ENCODE peak calls at places on chromosome 7, in ten cellular contexts. W is MM.1S, R is GM23248, L is mesendoderm, C is fibroblast of lung, Q is DND-41, A is mammary epithelial cell, D is PC-9, I is astrocyte, Y is HCT116. T is an unnamed sample. For H3K79me2, the result is how much of the 10 kb centered on the place peaks cover.

GRCh38 chr7:155983176-155983815 is 171.0 kb upstream of the SHH start:
- DNase-seq in W (no peak), R (no peak), L (no peak), C (no peak), Q (no peak), A (no peak), D (no peak), I (no peak), Y (no peak), T (no peak)

GRCh38 chr7:71486856-71487628 is 355.1 kb downstream of the GALNT17 start:
- DNase-seq in W (no peak), R (peak), L (peak), C (peak), Q (no peak), A (no peak), D (no peak), I (peak), Y (no peak), T (no peak)

GRCh38 chr7:100483728-100484635 is at the start of gene NYAP1:
- DNase-seq in W (no peak), R (no peak), L (peak), C (peak), Q (peak), A (no peak), D (no peak), I (no peak), Y (no peak), T (peak)

GRCh38 chr7:79624336-79624735 is 170.9 kb upstream of the MAGI2 start:
- DNase-seq in W (no peak), R (no peak), L (no peak), C (no peak), Q (no peak), A (no peak), D (peak), I (no peak), Y (no peak), T (no peak)

GRCh38 chr7:151117565-151117964 is 31.3 kb downstream of the AGAP3 start:
- DNase-seq in W (no peak), R (no peak), L (no peak), C (no peak), Q (peak), A (no peak), D (no peak), I (no peak), Y (no peak), T (no peak)

GRCh38 chr7:133695976-133696531 is 431.1 kb upstream of the LRGUK start:
- DNase-seq in W (no peak), R (no peak), L (no peak), C (no peak), Q (peak), A (no peak), D (no peak), I (no peak), Y (no peak), T (no peak)

GRCh38 chr7:50266893-50267386 is 37.6 kb upstream of the IKZF1 start:
- DNase-seq in W (no peak), R (no peak), L (no peak), C (no peak), Q (peak), A (no peak), D (no peak), I (no peak), Y (no peak), T (no peak)

GRCh38 chr7:137642467-137642866 is 204.3 kb downstream of the DGKI start:
- DNase-seq in W (no peak), R (peak), L (no peak), C (peak), Q (no peak), A (peak), D (peak), I (peak), Y (no peak), T (no peak)

GRCh38 chr7:68564741-68565140 is 1033.5 kb upstream of the AUTS2 start:
- DNase-seq in W (no peak), R (no peak), L (no peak), C (peak), Q (no peak), A (no peak), D (no peak), I (peak), Y (no peak), T (no peak)

GRCh38 chr7:137975223-137975622 is 26.7 kb downstream of the CREB3L2 start:
- DNase-seq in W (no peak), R (peak), L (no peak), C (peak), Q (no peak), A (no peak), D (no peak), I (peak), Y (no peak), T (no peak)

GRCh38 chr7:16430133-16430532 is 8.8 kb upstream of the CRPPA start:
- DNase-seq in W (no peak), R (peak), L (no peak), C (peak), Q (no peak), A (peak), D (no peak), I (peak), Y (no peak), T (no peak)

GRCh38 chr7:77269360-77270075 is 69.9 kb upstream of the FGL2 start:
- DNase-seq in W (peak), R (no peak), L (no peak), C (peak), Q (no peak), A (no peak), D (no peak), I (no peak), Y (no peak), T (no peak)

GRCh38 chr7:148729984-148730733 is 31.5 kb downstream of the CUL1 start:
- DNase-seq in W (no peak), R (peak), L (no peak), C (peak), Q (no peak), A (no peak), D (no peak), I (peak), Y (no peak), T (no peak)
- H3K79me2 ChIP-seq in W (half or more), R (half or more), L (half or more), C (half or more), Q (half or more), A (half or more), D (half or more), I (half or more), Y (half or more), T (half or more)

GRCh38 chr7:41696323-41696916 is 6.5 kb downstream of the INHBA start:
- DNase-seq in W (peak), R (peak), L (peak), C (peak), Q (peak), A (peak), D (peak), I (no peak), Y (peak), T (peak)
- H3K79me2 ChIP-seq in W (under half), R (half or more), L (under half), C (half or more), Q (under half), A (half or more), D (half or more), I (half or more), Y (under half), T (under half)

DNA sequence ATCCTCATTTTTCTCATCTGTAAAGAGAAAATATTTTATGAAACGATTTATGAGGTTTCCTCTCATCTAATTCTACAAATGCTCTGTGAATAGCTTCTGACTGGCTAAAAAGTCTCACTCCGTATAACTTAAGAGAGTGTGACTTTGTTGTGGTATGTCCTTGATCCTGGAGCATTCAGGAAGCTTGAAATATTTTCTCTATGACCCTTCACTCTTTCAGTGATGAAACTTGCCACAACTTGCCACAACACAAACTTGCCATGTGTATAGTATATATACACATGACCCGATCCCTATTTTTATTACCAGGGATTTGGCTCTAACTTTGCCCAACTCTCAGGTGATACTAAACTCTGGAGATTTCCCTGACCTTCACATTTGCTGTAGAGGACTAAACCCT is 74.1 kb downstream of the TES start:
- DNase-seq in W (no peak), R (peak), L (no peak), C (peak), Q (no peak), A (peak), D (no peak), I (no peak), Y (no peak), T (no peak)
- H3K79me2 ChIP-seq in W (under half), R (under half), L (under half), C (under half), Q (under half), A (under half), D (under half), I (under half), Y (under half), T (under half)

GRCh38 chr7:116311262-116311661 is 100.9 kb downstream of the TES start:
- DNase-seq in W (no peak), R (no peak), L (no peak), C (no peak), Q (no peak), A (no peak), D (no peak), I (no peak), Y (no peak), T (no peak)
- H3K79me2 ChIP-seq in W (under half), R (under half), L (under half), C (under half), Q (under half), A (under half), D (under half), I (under half), Y (under half), T (under half)

DNA sequence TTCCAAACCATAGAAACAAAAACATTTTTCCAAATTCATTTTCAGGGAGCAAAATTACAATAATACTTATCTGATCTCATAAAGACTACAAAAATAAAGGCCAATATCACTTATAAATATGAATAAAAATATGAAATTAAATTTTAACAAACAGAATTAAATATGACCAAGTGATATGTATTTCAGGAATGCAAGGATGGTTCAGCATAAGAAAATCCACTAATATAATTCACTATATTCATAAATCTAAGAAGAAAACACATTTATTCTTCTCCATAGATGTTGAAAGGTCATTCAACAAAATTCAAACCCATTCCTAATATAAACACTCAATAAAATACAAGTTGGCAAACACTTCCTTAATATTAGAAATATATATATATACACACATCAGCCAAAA is 115.2 kb upstream of the TMEM168 start:
- DNase-seq in W (no peak), R (peak), L (no peak), C (no peak), Q (no peak), A (no peak), D (no peak), I (no peak), Y (no peak), T (no peak)
- H3K79me2 ChIP-seq in W (under half), R (half or more), L (under half), C (under half), Q (under half), A (under half), D (under half), I (under half), Y (under half), T (under half)

DNA sequence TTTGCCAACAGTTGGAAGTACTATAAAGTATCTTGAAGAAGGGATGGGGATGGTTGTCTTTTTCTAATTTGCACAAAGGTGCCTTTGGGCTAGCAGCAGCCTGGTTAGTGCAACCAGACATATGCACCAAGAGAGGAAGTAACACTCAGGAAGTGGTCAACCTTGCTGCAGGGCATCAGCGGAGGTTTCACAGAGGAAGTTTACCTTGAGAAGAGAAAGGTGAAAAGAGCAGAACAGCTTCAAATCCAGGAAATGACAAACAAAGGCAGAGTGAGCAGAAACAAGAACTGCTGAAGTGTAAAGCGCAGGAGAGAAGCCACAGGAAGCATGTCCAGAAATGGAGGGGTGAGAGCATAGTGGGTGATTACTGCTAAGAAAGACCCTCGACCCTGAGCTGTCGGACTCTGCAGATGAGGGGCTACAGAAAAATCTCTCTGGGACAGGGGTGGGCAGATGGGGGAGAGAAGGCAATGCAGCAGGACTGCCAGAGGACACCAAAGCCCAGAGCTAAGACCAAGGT is 66.9 kb downstream of the STK17A start:
- DNase-seq in W (peak), R (no peak), L (peak), C (peak), Q (peak), A (peak), D (peak), I (no peak), Y (no peak), T (no peak)
- H3K79me2 ChIP-seq in W (half or more), R (under half), L (under half), C (under half), Q (half or more), A (under half), D (half or more), I (under half), Y (half or more), T (half or more)

DNA sequence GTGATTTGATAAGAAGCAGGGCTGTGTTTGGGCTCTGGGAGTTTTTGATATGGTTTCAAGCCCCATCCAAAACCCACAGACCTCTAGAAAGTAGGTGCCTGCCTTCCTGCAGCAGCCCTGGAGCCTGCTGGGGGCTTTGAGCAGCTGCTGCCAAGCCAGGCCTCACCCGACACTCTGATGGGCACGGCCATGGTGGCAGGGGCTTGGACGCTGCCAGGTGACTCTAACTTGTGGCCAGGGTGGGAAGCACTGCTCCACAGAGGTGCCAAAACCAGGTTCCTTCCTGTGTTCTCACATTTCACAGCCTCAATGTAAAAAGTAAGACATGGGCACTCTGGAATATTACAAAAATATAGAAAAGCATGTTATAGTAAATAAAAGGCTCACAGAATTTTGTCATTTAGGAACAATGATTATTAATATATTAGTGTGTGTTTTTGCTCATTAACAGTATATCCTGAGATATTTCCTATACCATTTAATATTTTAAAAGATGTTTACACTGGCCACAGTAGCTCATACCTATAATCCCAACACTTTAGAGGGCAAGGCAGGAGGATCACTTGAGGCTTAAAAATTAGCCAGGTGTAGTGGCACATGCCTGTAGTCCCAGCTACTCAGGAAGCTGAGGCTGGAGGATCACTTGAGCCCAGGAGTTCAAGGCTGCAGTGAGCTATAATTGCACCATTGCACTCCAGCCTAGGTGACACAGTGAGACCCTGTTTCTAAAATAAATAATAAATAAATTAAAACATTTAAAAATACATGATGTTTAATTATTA is 95.1 kb downstream of the EGFR start:
- DNase-seq in W (no peak), R (no peak), L (no peak), C (no peak), Q (no peak), A (no peak), D (no peak), I (no peak), Y (no peak), T (no peak)
- H3K79me2 ChIP-seq in W (under half), R (half or more), L (under half), C (half or more), Q (under half), A (half or more), D (half or more), I (half or more), Y (half or more), T (under half)

GRCh38 chr7:26696978-26697377 is 167.4 kb downstream of the SKAP2 start:
- DNase-seq in W (no peak), R (no peak), L (no peak), C (no peak), Q (no peak), A (no peak), D (no peak), I (no peak), Y (no peak), T (no peak)
- H3K79me2 ChIP-seq in W (under half), R (under half), L (under half), C (under half), Q (under half), A (under half), D (under half), I (under half), Y (under half), T (under half)

DNA sequence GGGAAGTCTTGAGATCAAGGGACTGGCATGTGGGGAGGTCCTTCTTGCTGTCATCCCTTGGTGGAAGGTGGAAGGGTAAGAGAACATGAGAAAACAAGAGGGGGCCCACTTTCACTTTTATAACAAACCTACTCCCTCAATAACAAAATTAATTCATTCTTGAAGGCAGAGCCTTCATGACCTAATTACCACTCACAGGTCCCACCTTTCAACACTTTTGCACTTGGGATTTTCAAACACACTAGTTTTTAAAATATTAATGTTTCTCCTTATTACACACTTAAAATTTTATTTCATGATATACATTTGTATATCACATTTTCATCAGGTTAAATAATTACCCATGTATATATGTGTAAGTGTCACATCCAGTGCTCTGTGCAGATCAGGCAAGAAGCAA is 2.0 kb downstream of the ST7 start:
- DNase-seq in W (no peak), R (no peak), L (no peak), C (no peak), Q (no peak), A (no peak), D (no peak), I (no peak), Y (no peak), T (no peak)
- H3K79me2 ChIP-seq in W (half or more), R (half or more), L (under half), C (under half), Q (under half), A (half or more), D (half or more), I (half or more), Y (under half), T (half or more)

T was measured in GM23338.